ENCODE peak calls at places on chromosomes 5 and 9, in five cellular contexts. One of them, this sample, is unnamed.

GRCh38 chr5:89133975-89134374 is 251.0 kb upstream of the MEF2C start:
- DNase-seq in stimulated activated CD8-positive, alpha-beta memory T cell treated with anti-CD3 and anti-CD28 coated beads, Interleukin-7, amount 100 ng/mL, for 24 hours: no peak
- DNase-seq in pancreas: no peak
- DNase-seq in T47D: no peak
- DNase-seq in fibroblast of pulmonary artery: no peak
- DNase-seq in this sample: no peak

GRCh38 chr5:158658439-158659230 is 441.1 kb downstream of the EBF1 start:
- DNase-seq in stimulated activated CD8-positive, alpha-beta memory T cell treated with anti-CD3 and anti-CD28 coated beads, Interleukin-7, amount 100 ng/mL, for 24 hours: no peak
- DNase-seq in pancreas: no peak
- DNase-seq in T47D: no peak
- DNase-seq in fibroblast of pulmonary artery: no peak
- DNase-seq in this sample: no peak

GRCh38 chr9:34519321-34520020 is 3.3 kb downstream of the ENHO start:
- DNase-seq in stimulated activated CD8-positive, alpha-beta memory T cell treated with anti-CD3 and anti-CD28 coated beads, Interleukin-7, amount 100 ng/mL, for 24 hours: no peak
- DNase-seq in pancreas: no peak
- DNase-seq in T47D: peak
- DNase-seq in fibroblast of pulmonary artery: no peak
- DNase-seq in this sample: no peak

GRCh38 chr9:109699019-109699418 is 81.0 kb upstream of the PALM2AKAP2 start:
- DNase-seq in stimulated activated CD8-positive, alpha-beta memory T cell treated with anti-CD3 and anti-CD28 coated beads, Interleukin-7, amount 100 ng/mL, for 24 hours: no peak
- DNase-seq in pancreas: no peak
- DNase-seq in T47D: no peak
- DNase-seq in fibroblast of pulmonary artery: no peak
- DNase-seq in this sample: no peak

GRCh38 chr9:16119861-16120641 is 567.2 kb downstream of the CCDC171 start:
- DNase-seq in stimulated activated CD8-positive, alpha-beta memory T cell treated with anti-CD3 and anti-CD28 coated beads, Interleukin-7, amount 100 ng/mL, for 24 hours: no peak
- DNase-seq in pancreas: no peak
- DNase-seq in T47D: no peak
- DNase-seq in fibroblast of pulmonary artery: peak
- DNase-seq in this sample: no peak

GRCh38 chr9:5665059-5665458 is 36.2 kb downstream of the RIC1 start:
- DNase-seq in stimulated activated CD8-positive, alpha-beta memory T cell treated with anti-CD3 and anti-CD28 coated beads, Interleukin-7, amount 100 ng/mL, for 24 hours: no peak
- DNase-seq in pancreas: no peak
- DNase-seq in T47D: no peak
- DNase-seq in fibroblast of pulmonary artery: peak
- DNase-seq in this sample: no peak

GRCh38 chr9:96344458-96345180 is 38.9 kb downstream of the SLC35D2 start:
- DNase-seq in stimulated activated CD8-positive, alpha-beta memory T cell treated with anti-CD3 and anti-CD28 coated beads, Interleukin-7, amount 100 ng/mL, for 24 hours: no peak
- DNase-seq in pancreas: no peak
- DNase-seq in T47D: peak
- DNase-seq in fibroblast of pulmonary artery: peak
- DNase-seq in this sample: no peak

GRCh38 chr9:91100878-91101450 is 260.8 kb downstream of the AUH start:
- DNase-seq in stimulated activated CD8-positive, alpha-beta memory T cell treated with anti-CD3 and anti-CD28 coated beads, Interleukin-7, amount 100 ng/mL, for 24 hours: no peak
- DNase-seq in pancreas: no peak
- DNase-seq in T47D: no peak
- DNase-seq in fibroblast of pulmonary artery: no peak
- DNase-seq in this sample: peak

GRCh38 chr9:97831843-97832636 is 21.0 kb upstream of the FOXE1 start:
- DNase-seq in stimulated activated CD8-positive, alpha-beta memory T cell treated with anti-CD3 and anti-CD28 coated beads, Interleukin-7, amount 100 ng/mL, for 24 hours: no peak
- DNase-seq in pancreas: no peak
- DNase-seq in T47D: no peak
- DNase-seq in fibroblast of pulmonary artery: no peak
- DNase-seq in this sample: no peak

GRCh38 chr5:136246632-136247031 is 53.7 kb upstream of the SMIM32 start:
- DNase-seq in stimulated activated CD8-positive, alpha-beta memory T cell treated with anti-CD3 and anti-CD28 coated beads, Interleukin-7, amount 100 ng/mL, for 24 hours: no peak
- DNase-seq in pancreas: no peak
- DNase-seq in T47D: no peak
- DNase-seq in fibroblast of pulmonary artery: peak
- DNase-seq in this sample: no peak

GRCh38 chr5:133735346-133735745 is 123.0 kb upstream of the FSTL4 start:
- DNase-seq in stimulated activated CD8-positive, alpha-beta memory T cell treated with anti-CD3 and anti-CD28 coated beads, Interleukin-7, amount 100 ng/mL, for 24 hours: no peak
- DNase-seq in pancreas: no peak
- DNase-seq in T47D: peak
- DNase-seq in fibroblast of pulmonary artery: peak
- DNase-seq in this sample: no peak

GRCh38 chr9:7799934-7800285 is 332 bp upstream of the DMAC1 start:
- DNase-seq in stimulated activated CD8-positive, alpha-beta memory T cell treated with anti-CD3 and anti-CD28 coated beads, Interleukin-7, amount 100 ng/mL, for 24 hours: no peak
- DNase-seq in pancreas: no peak
- DNase-seq in T47D: peak
- DNase-seq in fibroblast of pulmonary artery: no peak
- DNase-seq in this sample: no peak

GRCh38 chr5:143826909-143827514 is 15.1 kb downstream of the HMHB1 start:
- DNase-seq in stimulated activated CD8-positive, alpha-beta memory T cell treated with anti-CD3 and anti-CD28 coated beads, Interleukin-7, amount 100 ng/mL, for 24 hours: no peak
- DNase-seq in pancreas: no peak
- DNase-seq in T47D: no peak
- DNase-seq in fibroblast of pulmonary artery: no peak
- DNase-seq in this sample: no peak

GRCh38 chr5:147642666-147643065 is 132.8 kb upstream of the DPYSL3 start:
- DNase-seq in stimulated activated CD8-positive, alpha-beta memory T cell treated with anti-CD3 and anti-CD28 coated beads, Interleukin-7, amount 100 ng/mL, for 24 hours: no peak
- DNase-seq in pancreas: no peak
- DNase-seq in T47D: no peak
- DNase-seq in fibroblast of pulmonary artery: no peak
- DNase-seq in this sample: no peak

GRCh38 chr9:35478871-35479270 is 11.0 kb upstream of the RUSC2 start:
- DNase-seq in stimulated activated CD8-positive, alpha-beta memory T cell treated with anti-CD3 and anti-CD28 coated beads, Interleukin-7, amount 100 ng/mL, for 24 hours: no peak
- DNase-seq in pancreas: no peak
- DNase-seq in T47D: no peak
- DNase-seq in fibroblast of pulmonary artery: no peak
- DNase-seq in this sample: no peak

GRCh38 chr9:120698766-120699165 is 15.5 kb downstream of the MEGF9 start:
- DNase-seq in stimulated activated CD8-positive, alpha-beta memory T cell treated with anti-CD3 and anti-CD28 coated beads, Interleukin-7, amount 100 ng/mL, for 24 hours: no peak
- DNase-seq in pancreas: no peak
- DNase-seq in T47D: peak
- DNase-seq in fibroblast of pulmonary artery: no peak
- DNase-seq in this sample: no peak

GRCh38 chr9:136385015-136385414 is 11.5 kb upstream of the CARD9 start:
- DNase-seq in stimulated activated CD8-positive, alpha-beta memory T cell treated with anti-CD3 and anti-CD28 coated beads, Interleukin-7, amount 100 ng/mL, for 24 hours: no peak
- DNase-seq in pancreas: no peak
- DNase-seq in T47D: no peak
- DNase-seq in fibroblast of pulmonary artery: no peak
- DNase-seq in this sample: no peak

GRCh38 chr5:143541943-143542797 is 138.7 kb upstream of the NR3C1 start:
- DNase-seq in stimulated activated CD8-positive, alpha-beta memory T cell treated with anti-CD3 and anti-CD28 coated beads, Interleukin-7, amount 100 ng/mL, for 24 hours: no peak
- DNase-seq in pancreas: no peak
- DNase-seq in T47D: no peak
- DNase-seq in fibroblast of pulmonary artery: no peak
- DNase-seq in this sample: no peak

GRCh38 chr9:114072181-114073140 is 5.6 kb downstream of the AMBP start:
- DNase-seq in stimulated activated CD8-positive, alpha-beta memory T cell treated with anti-CD3 and anti-CD28 coated beads, Interleukin-7, amount 100 ng/mL, for 24 hours: no peak
- DNase-seq in pancreas: peak
- DNase-seq in T47D: no peak
- DNase-seq in fibroblast of pulmonary artery: peak
- DNase-seq in this sample: peak

GRCh38 chr5:27472875-27473274 is 434.5 kb upstream of the CDH9 start:
- DNase-seq in stimulated activated CD8-positive, alpha-beta memory T cell treated with anti-CD3 and anti-CD28 coated beads, Interleukin-7, amount 100 ng/mL, for 24 hours: no peak
- DNase-seq in pancreas: no peak
- DNase-seq in T47D: peak
- DNase-seq in fibroblast of pulmonary artery: no peak
- DNase-seq in this sample: no peak

GRCh38 chr9:91421022-91421765 is 2.4 kb downstream of the NFIL3 start:
- DNase-seq in stimulated activated CD8-positive, alpha-beta memory T cell treated with anti-CD3 and anti-CD28 coated beads, Interleukin-7, amount 100 ng/mL, for 24 hours: no peak
- DNase-seq in pancreas: peak
- DNase-seq in T47D: no peak
- DNase-seq in fibroblast of pulmonary artery: peak
- DNase-seq in this sample: peak

GRCh38 chr5:60163762-60164161 is 270.2 kb upstream of the PDE4D start:
- DNase-seq in stimulated activated CD8-positive, alpha-beta memory T cell treated with anti-CD3 and anti-CD28 coated beads, Interleukin-7, amount 100 ng/mL, for 24 hours: no peak
- DNase-seq in pancreas: no peak
- DNase-seq in T47D: no peak
- DNase-seq in fibroblast of pulmonary artery: no peak
- DNase-seq in this sample: no peak

GRCh38 chr9:98187926-98188325 is 4.5 kb downstream of the CORO2A start:
- DNase-seq in stimulated activated CD8-positive, alpha-beta memory T cell treated with anti-CD3 and anti-CD28 coated beads, Interleukin-7, amount 100 ng/mL, for 24 hours: no peak
- DNase-seq in pancreas: no peak
- DNase-seq in T47D: no peak
- DNase-seq in fibroblast of pulmonary artery: no peak
- DNase-seq in this sample: no peak

GRCh38 chr5:84518370-84518769 is 133.7 kb upstream of the EDIL3 start:
- DNase-seq in stimulated activated CD8-positive, alpha-beta memory T cell treated with anti-CD3 and anti-CD28 coated beads, Interleukin-7, amount 100 ng/mL, for 24 hours: no peak
- DNase-seq in pancreas: no peak
- DNase-seq in T47D: no peak
- DNase-seq in fibroblast of pulmonary artery: no peak
- DNase-seq in this sample: no peak

GRCh38 chr9:76255781-76256455 is 138.3 kb downstream of the RFK start:
- DNase-seq in stimulated activated CD8-positive, alpha-beta memory T cell treated with anti-CD3 and anti-CD28 coated beads, Interleukin-7, amount 100 ng/mL, for 24 hours: no peak
- DNase-seq in pancreas: no peak
- DNase-seq in T47D: peak
- DNase-seq in fibroblast of pulmonary artery: peak
- DNase-seq in this sample: peak

GRCh38 chr5:141039517-141039916 is 11.7 kb upstream of the PCDHB1 start:
- DNase-seq in stimulated activated CD8-positive, alpha-beta memory T cell treated with anti-CD3 and anti-CD28 coated beads, Interleukin-7, amount 100 ng/mL, for 24 hours: no peak
- DNase-seq in pancreas: no peak
- DNase-seq in T47D: peak
- DNase-seq in fibroblast of pulmonary artery: no peak
- DNase-seq in this sample: no peak

GRCh38 chr9:35603506-35603985 is 1.5 kb upstream of the TESK1 start:
- DNase-seq in stimulated activated CD8-positive, alpha-beta memory T cell treated with anti-CD3 and anti-CD28 coated beads, Interleukin-7, amount 100 ng/mL, for 24 hours: no peak
- DNase-seq in pancreas: no peak
- DNase-seq in T47D: peak
- DNase-seq in fibroblast of pulmonary artery: peak
- DNase-seq in this sample: peak

GRCh38 chr5:84343171-84343570 is 41.5 kb downstream of the EDIL3 start:
- DNase-seq in stimulated activated CD8-positive, alpha-beta memory T cell treated with anti-CD3 and anti-CD28 coated beads, Interleukin-7, amount 100 ng/mL, for 24 hours: no peak
- DNase-seq in pancreas: no peak
- DNase-seq in T47D: no peak
- DNase-seq in fibroblast of pulmonary artery: peak
- DNase-seq in this sample: no peak

GRCh38 chr5:99191181-99191775 is 262.5 kb upstream of the CHD1 start:
- DNase-seq in stimulated activated CD8-positive, alpha-beta memory T cell treated with anti-CD3 and anti-CD28 coated beads, Interleukin-7, amount 100 ng/mL, for 24 hours: no peak
- DNase-seq in pancreas: no peak
- DNase-seq in T47D: no peak
- DNase-seq in fibroblast of pulmonary artery: peak
- DNase-seq in this sample: no peak

GRCh38 chr9:69594180-69594579 is 78.0 kb downstream of the APBA1 start:
- DNase-seq in stimulated activated CD8-positive, alpha-beta memory T cell treated with anti-CD3 and anti-CD28 coated beads, Interleukin-7, amount 100 ng/mL, for 24 hours: no peak
- DNase-seq in pancreas: peak
- DNase-seq in T47D: no peak
- DNase-seq in fibroblast of pulmonary artery: no peak
- DNase-seq in this sample: no peak

GRCh38 chr9:124011460-124012301 is at the start of gene LHX2:
- DNase-seq in stimulated activated CD8-positive, alpha-beta memory T cell treated with anti-CD3 and anti-CD28 coated beads, Interleukin-7, amount 100 ng/mL, for 24 hours: no peak
- DNase-seq in pancreas: no peak
- DNase-seq in T47D: peak
- DNase-seq in fibroblast of pulmonary artery: peak
- DNase-seq in this sample: peak

GRCh38 chr5:172939561-172939960 is 19.7 kb upstream of the RPL26L1 start:
- DNase-seq in stimulated activated CD8-positive, alpha-beta memory T cell treated with anti-CD3 and anti-CD28 coated beads, Interleukin-7, amount 100 ng/mL, for 24 hours: no peak
- DNase-seq in pancreas: no peak
- DNase-seq in T47D: no peak
- DNase-seq in fibroblast of pulmonary artery: no peak
- DNase-seq in this sample: no peak

GRCh38 chr9:96021616-96022444 is 146.3 kb downstream of the ERCC6L2 start:
- DNase-seq in stimulated activated CD8-positive, alpha-beta memory T cell treated with anti-CD3 and anti-CD28 coated beads, Interleukin-7, amount 100 ng/mL, for 24 hours: no peak
- DNase-seq in pancreas: no peak
- DNase-seq in T47D: no peak
- DNase-seq in fibroblast of pulmonary artery: no peak
- DNase-seq in this sample: no peak

GRCh38 chr5:150175536-150175935 is 9.0 kb downstream of the CDX1 start:
- DNase-seq in stimulated activated CD8-positive, alpha-beta memory T cell treated with anti-CD3 and anti-CD28 coated beads, Interleukin-7, amount 100 ng/mL, for 24 hours: no peak
- DNase-seq in pancreas: no peak
- DNase-seq in T47D: peak
- DNase-seq in fibroblast of pulmonary artery: peak
- DNase-seq in this sample: no peak

GRCh38 chr9:122095010-122095767 is 2.1 kb upstream of the TTLL11 start:
- DNase-seq in stimulated activated CD8-positive, alpha-beta memory T cell treated with anti-CD3 and anti-CD28 coated beads, Interleukin-7, amount 100 ng/mL, for 24 hours: peak
- DNase-seq in pancreas: no peak
- DNase-seq in T47D: peak
- DNase-seq in fibroblast of pulmonary artery: peak
- DNase-seq in this sample: no peak

GRCh38 chr5:40652441-40653220 is 27.1 kb upstream of the PTGER4 start:
- DNase-seq in stimulated activated CD8-positive, alpha-beta memory T cell treated with anti-CD3 and anti-CD28 coated beads, Interleukin-7, amount 100 ng/mL, for 24 hours: no peak
- DNase-seq in pancreas: no peak
- DNase-seq in T47D: peak
- DNase-seq in fibroblast of pulmonary artery: no peak
- DNase-seq in this sample: no peak

GRCh38 chr9:93303806-93304573 is 120.1 kb downstream of the WNK2 start:
- DNase-seq in stimulated activated CD8-positive, alpha-beta memory T cell treated with anti-CD3 and anti-CD28 coated beads, Interleukin-7, amount 100 ng/mL, for 24 hours: no peak
- DNase-seq in pancreas: no peak
- DNase-seq in T47D: no peak
- DNase-seq in fibroblast of pulmonary artery: no peak
- DNase-seq in this sample: no peak

GRCh38 chr9:127489471-127490115 is 38.3 kb downstream of the LRSAM1 start:
- DNase-seq in stimulated activated CD8-positive, alpha-beta memory T cell treated with anti-CD3 and anti-CD28 coated beads, Interleukin-7, amount 100 ng/mL, for 24 hours: no peak
- DNase-seq in pancreas: no peak
- DNase-seq in T47D: no peak
- DNase-seq in fibroblast of pulmonary artery: no peak
- DNase-seq in this sample: no peak

GRCh38 chr5:138538943-138539627 is 4.0 kb downstream of the ETF1 start:
- DNase-seq in stimulated activated CD8-positive, alpha-beta memory T cell treated with anti-CD3 and anti-CD28 coated beads, Interleukin-7, amount 100 ng/mL, for 24 hours: no peak
- DNase-seq in pancreas: no peak
- DNase-seq in T47D: no peak
- DNase-seq in fibroblast of pulmonary artery: no peak
- DNase-seq in this sample: no peak

This sample was measured in right lobe of liver.